ENCODE peak calls at places on chromosomes 13 and 19, in six cellular contexts. P, Y, J, K, B and T are unnamed samples.

GRCh38 chr13:78409172-78409571 is 194.2 kb downstream of the POU4F1 start:
- DNase-seq in P (no peak), Y (no peak), J (no peak), K (no peak), B (no peak), T (no peak)

GRCh38 chr13:114008964-114009589 is 35.2 kb upstream of the C13orf46 start:
- DNase-seq in P (no peak), Y (no peak), J (no peak), K (no peak), B (no peak), T (no peak)

GRCh38 chr13:48574036-48574796 is 41.3 kb upstream of the RCBTB2 start:
- DNase-seq in P (no peak), Y (no peak), J (no peak), K (no peak), B (no peak), T (no peak)

GRCh38 chr13:74570834-74571233 is 436.6 kb upstream of the KLF12 start:
- DNase-seq in P (no peak), Y (peak), J (no peak), K (no peak), B (no peak), T (no peak)

GRCh38 chr13:20191902-20192469 is 752 bp downstream of the GJB2 start:
- DNase-seq in P (no peak), Y (no peak), J (no peak), K (no peak), B (no peak), T (no peak)

GRCh38 chr13:46748300-46748699 is 48.7 kb downstream of the ESD start:
- DNase-seq in P (no peak), Y (no peak), J (no peak), K (no peak), B (no peak), T (no peak)

GRCh38 chr13:42594577-42595571 is 20.9 kb downstream of the TNFSF11 start:
- DNase-seq in P (peak), Y (peak), J (peak), K (peak), B (peak), T (peak)

GRCh38 chr13:111033172-111034133 is 81.7 kb upstream of the ARHGEF7 start:
- DNase-seq in P (no peak), Y (no peak), J (no peak), K (no peak), B (no peak), T (no peak)

GRCh38 chr19:42440357-42441046 is 2.2 kb downstream of the CXCL17 start:
- DNase-seq in P (peak), Y (peak), J (peak), K (peak), B (peak), T (peak)

GRCh38 chr19:47713046-47714021 is at the start of gene EHD2:
- DNase-seq in P (peak), Y (no peak), J (peak), K (peak), B (peak), T (peak)

GRCh38 chr19:5623397-5624153 is 692 bp downstream of the SAFB start:
- DNase-seq in P (no peak), Y (no peak), J (no peak), K (peak), B (no peak), T (no peak)

GRCh38 chr19:16349551-16350171 is 25.0 kb downstream of the KLF2 start:
- DNase-seq in P (no peak), Y (no peak), J (no peak), K (no peak), B (no peak), T (peak)

GRCh38 chr19:49150106-49150943 is 4.9 kb downstream of the HRC start:
- DNase-seq in P (peak), Y (no peak), J (peak), K (peak), B (peak), T (peak)

GRCh38 chr19:34459614-34460013 is 21.9 kb upstream of the WTIP start:
- DNase-seq in P (no peak), Y (no peak), J (no peak), K (no peak), B (no peak), T (no peak)

GRCh38 chr13:106587787-106588186 is 19.9 kb upstream of the ARGLU1 start:
- DNase-seq in P (no peak), Y (no peak), J (no peak), K (no peak), B (no peak), T (no peak)